ENCODE peak calls at places on chromosome 22, in seven cellular contexts. U, A, F, B, C, O and Q are unnamed samples. For H3K4me1, the result is how much of the 10 kb centered on the place peaks cover.

GRCh38 chr22:29155966-29156365 is 49.7 kb upstream of the EMID1 start:
- DNase-seq in A (no peak), B (no peak), F (no peak), U (no peak), O (no peak), C (no peak), Q (no peak)

GRCh38 chr22:23285236-23285635 is 104.9 kb downstream of the BCR start:
- DNase-seq in C (no peak), O (no peak), A (no peak), U (no peak), B (no peak), F (no peak), Q (no peak)

GRCh38 chr22:50529416-50530279 is at the start of gene TYMP:
- DNase-seq in A (peak), U (peak), O (peak), B (peak), F (no peak), C (peak), Q (peak)

GRCh38 chr22:43088979-43089717 is at the start of gene TTLL1:
- DNase-seq in O (peak), C (peak), U (peak), F (peak), A (peak), B (peak), Q (peak)

GRCh38 chr22:47445212-47445611 is 682.8 kb downstream of the TBC1D22A start:
- DNase-seq in C (no peak), U (no peak), A (no peak), B (no peak), F (no peak), O (no peak), Q (no peak)

GRCh38 chr22:47199949-47200272 is 437.5 kb downstream of the TBC1D22A start:
- DNase-seq in F (no peak), O (no peak), A (no peak), U (no peak), B (no peak), C (no peak), Q (no peak)

GRCh38 chr22:20399866-20400605 is 6.1 kb downstream of the ZNF74 start:
- DNase-seq in U (no peak), C (no peak), B (no peak), O (no peak), F (no peak), A (no peak), Q (no peak)

GRCh38 chr22:27723708-27724107 is 77.8 kb downstream of the MN1 start:
- DNase-seq in A (no peak), B (no peak), O (no peak), C (no peak), U (no peak), F (no peak), Q (no peak)

GRCh38 chr22:29009148-29009547 is 52.5 kb downstream of the C22orf31 start:
- DNase-seq in C (no peak), B (no peak), A (no peak), O (no peak), U (no peak), F (no peak), Q (no peak)

GRCh38 chr22:20625270-20625669 is 117.9 kb downstream of the MED15 start:
- DNase-seq in O (no peak), F (no peak), C (no peak), B (no peak), U (no peak), A (no peak), Q (no peak)

GRCh38 chr22:24592846-24593809 is at the start of gene LRRC75B:
- DNase-seq in A (peak), U (no peak), F (no peak), B (peak), C (peak), O (peak), Q (peak)

GRCh38 chr22:35538801-35539321 is 1.8 kb upstream of the RASD2 start:
- DNase-seq in B (peak), F (peak), A (no peak), C (peak), O (peak), U (peak), Q (no peak)

GRCh38 chr22:23745780-23746179 is 5.1 kb downstream of the ZNF70 start:
- DNase-seq in B (no peak), A (no peak), F (no peak), O (no peak), C (no peak), U (no peak), Q (no peak)

GRCh38 chr22:27405672-27406388 is 395.7 kb downstream of the MN1 start:
- DNase-seq in O (peak), A (no peak), C (peak), U (peak), B (peak), F (peak), Q (peak)

GRCh38 chr22:23478175-23478574 is 101.9 kb downstream of the IGLL1 start:
- DNase-seq in C (no peak), F (peak), U (peak), A (no peak), O (no peak), B (no peak), Q (no peak)

GRCh38 chr22:24290459-24290858 is 19.8 kb downstream of the SPECC1L start:
- DNase-seq in C (no peak), F (no peak), A (no peak), O (no peak), B (no peak), U (no peak), Q (no peak)

GRCh38 chr22:40021401-40022000 is 26.7 kb downstream of the FAM83F start:
- DNase-seq in U (no peak), A (no peak), O (no peak), B (no peak), F (no peak), C (no peak), Q (no peak)

GRCh38 chr22:26416256-26416655 is 12.8 kb upstream of the ASPHD2 start:
- DNase-seq in A (no peak), B (no peak), U (no peak), C (no peak), F (no peak), O (no peak), Q (no peak)

GRCh38 chr22:50175921-50176849 is 5.7 kb downstream of the PANX2 start:
- DNase-seq in O (no peak), U (no peak), A (no peak), F (no peak), C (peak), B (no peak), Q (peak)

GRCh38 chr22:50044485-50045143 is 13.5 kb downstream of the TTLL8 start:
- DNase-seq in A (no peak), C (no peak), U (no peak), B (no peak), F (peak), O (no peak), Q (no peak)

GRCh38 chr22:40107756-40108437 is 69.8 kb upstream of the TNRC6B start:
- DNase-seq in C (no peak), F (peak), B (no peak), O (peak), U (peak), A (peak), Q (no peak)

GRCh38 chr22:33823552-33823951 is 96.7 kb downstream of the LARGE1 start:
- DNase-seq in U (no peak), F (no peak), A (no peak), B (no peak), C (no peak), O (peak), Q (no peak)

GRCh38 chr22:19800306-19800705 is 39.7 kb downstream of the TBX1 start:
- DNase-seq in A (no peak), O (no peak), U (no peak), C (peak), F (no peak), B (no peak), Q (peak)

GRCh38 chr22:36335621-36336020 is 52.1 kb downstream of the MYH9 start:
- DNase-seq in O (no peak), C (no peak), F (no peak), B (no peak), A (no peak), U (no peak), Q (no peak)

GRCh38 chr22:48926663-48927062 is 901.0 kb downstream of the BRD1 start:
- DNase-seq in F (no peak), B (no peak), O (no peak), A (no peak), C (no peak), U (no peak), Q (no peak)

GRCh38 chr22:29022101-29022817 is 39.4 kb downstream of the C22orf31 start:
- DNase-seq in F (no peak), O (no peak), C (no peak), B (no peak), U (no peak), A (no peak), Q (no peak)

GRCh38 chr22:39900306-39901227 is at the start of gene GRAP2:
- DNase-seq in U (peak), B (no peak), A (no peak), C (no peak), O (no peak), F (peak), Q (no peak)

GRCh38 chr22:27990451-27990840 is 71.4 kb upstream of the PITPNB start:
- DNase-seq in F (peak), U (no peak), O (no peak), C (no peak), A (no peak), B (no peak), Q (peak)

GRCh38 chr22:16959345-16959930 is 48.6 kb downstream of the GAB4 start:
- DNase-seq in O (no peak), B (no peak), C (no peak), F (no peak), A (no peak), U (no peak), Q (no peak)

GRCh38 chr22:48642550-48642949 is 1185.1 kb downstream of the BRD1 start:
- DNase-seq in F (no peak), C (no peak), A (no peak), U (no peak), B (no peak), O (no peak), Q (no peak)

GRCh38 chr22:32341122-32341740 is 16.4 kb upstream of the RFPL3 start:
- DNase-seq in O (no peak), B (no peak), U (no peak), F (no peak), A (no peak), C (no peak), Q (no peak)

GRCh38 chr22:25650834-25651233 is 86.4 kb downstream of the GRK3 start:
- DNase-seq in O (no peak), U (peak), A (no peak), C (no peak), F (no peak), B (no peak), Q (no peak)

GRCh38 chr22:35627267-35628041 is 10.3 kb upstream of the MB start:
- DNase-seq in F (no peak), C (peak), U (peak), O (peak), B (peak), A (peak), Q (peak)

GRCh38 chr22:33811686-33812085 is 108.6 kb downstream of the LARGE1 start:
- DNase-seq in A (peak), C (no peak), O (peak), U (no peak), B (no peak), F (no peak), Q (no peak)

DNA sequence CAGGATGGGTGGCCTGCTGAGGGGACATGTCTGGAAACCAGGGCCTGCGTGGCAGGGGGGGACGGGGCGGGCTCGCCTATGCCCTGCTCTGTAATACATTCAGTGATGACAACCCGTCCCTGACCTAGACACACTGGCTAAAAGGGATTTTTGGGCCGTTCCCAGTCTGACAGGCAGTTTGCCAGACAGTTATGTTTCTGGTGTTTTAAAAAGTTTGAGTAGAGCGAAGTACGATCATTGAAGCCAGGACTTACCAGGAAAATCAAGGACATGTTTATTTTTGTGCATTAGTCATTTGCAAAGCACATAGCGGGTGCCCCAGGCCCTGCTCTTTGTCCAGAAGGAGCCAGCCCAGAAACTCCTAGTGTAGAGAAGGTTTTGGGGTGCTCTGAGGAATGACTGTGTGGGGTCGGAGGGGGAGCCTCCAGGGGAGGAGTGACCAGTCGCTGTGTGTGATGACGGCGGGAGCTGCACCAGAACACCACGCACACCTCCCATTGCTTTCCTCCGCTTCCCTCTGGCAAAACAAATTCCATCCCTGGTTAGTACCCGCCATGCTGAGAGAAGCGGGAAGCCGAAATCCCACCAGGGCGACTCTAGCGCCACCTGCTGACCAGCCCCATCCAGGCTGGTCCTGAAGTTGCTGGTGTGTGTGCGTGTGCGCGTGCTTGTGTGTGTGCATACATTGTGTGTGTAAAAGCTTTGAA is 50.8 kb downstream of the FBLN1 start:
- DNase-seq in O (peak), C (no peak), F (peak), U (peak), B (peak), A (peak), Q (peak)
- H3K4me3 ChIP-seq in O (no peak), C (no peak), F (no peak), U (no peak), B (no peak), A (no peak), Q (no peak)

GRCh38 chr22:31230155-31230870 is 18.2 kb downstream of the LIMK2 start:
- DNase-seq in U (no peak), O (no peak), B (no peak), A (no peak), F (no peak), C (no peak), Q (no peak)
- H3K4me1 ChIP-seq in U (under half), O (under half), B (under half), A (under half), F (under half), C (under half), Q (half or more)

GRCh38 chr22:38455530-38456271 is 702 bp upstream of the KCNJ4 start:
- DNase-seq in C (no peak), F (peak), U (peak), O (no peak), A (no peak), B (no peak), Q (no peak)

GRCh38 chr22:38454361-38455062 is 487 bp downstream of the KCNJ4 start:
- DNase-seq in B (no peak), F (no peak), C (no peak), A (no peak), U (peak), O (no peak), Q (no peak)

GRCh38 chr22:38456841-38457699 is 2.1 kb upstream of the KCNJ4 start:
- DNase-seq in C (no peak), O (no peak), A (no peak), F (no peak), B (no peak), U (no peak), Q (no peak)

GRCh38 chr22:38455063-38455529 is at the start of gene KCNJ4:
- DNase-seq in A (no peak), C (no peak), F (no peak), B (no peak), O (no peak), U (no peak), Q (no peak)

DNA sequence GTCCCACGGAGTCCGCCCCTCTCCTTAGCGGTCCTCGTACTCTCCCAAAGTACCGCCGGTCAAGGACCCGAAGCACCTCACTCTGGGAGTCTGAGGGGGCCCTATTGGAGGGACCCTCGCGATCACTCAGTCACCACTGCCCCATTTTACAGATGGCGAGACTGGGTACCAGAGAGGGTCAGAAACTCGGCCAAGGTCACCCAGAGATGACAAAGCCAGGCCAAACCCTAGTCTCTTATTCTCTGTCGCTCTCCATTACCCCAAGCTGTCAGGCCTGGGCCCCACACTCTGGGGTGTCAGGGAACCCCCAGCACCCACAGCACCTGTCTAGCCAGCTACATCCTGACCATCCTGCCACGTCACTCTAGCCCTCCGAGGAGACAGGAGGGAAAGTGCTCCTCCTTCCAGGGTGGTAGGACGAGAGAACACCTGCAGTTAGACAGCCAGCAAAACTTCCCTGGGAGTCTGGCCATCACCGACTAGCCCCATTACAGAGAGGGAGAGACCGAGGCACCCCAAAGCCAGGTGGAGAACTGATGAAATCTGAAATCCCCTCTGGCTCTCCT is 1.4 kb upstream of the KCNJ4 start:
- DNase-seq in A (no peak), C (no peak), U (no peak), F (no peak), B (no peak), O (no peak), Q (no peak)
- H3K4me3 ChIP-seq in A (no peak), C (no peak), U (peak), F (no peak), B (peak), O (no peak), Q (no peak)

DNA sequence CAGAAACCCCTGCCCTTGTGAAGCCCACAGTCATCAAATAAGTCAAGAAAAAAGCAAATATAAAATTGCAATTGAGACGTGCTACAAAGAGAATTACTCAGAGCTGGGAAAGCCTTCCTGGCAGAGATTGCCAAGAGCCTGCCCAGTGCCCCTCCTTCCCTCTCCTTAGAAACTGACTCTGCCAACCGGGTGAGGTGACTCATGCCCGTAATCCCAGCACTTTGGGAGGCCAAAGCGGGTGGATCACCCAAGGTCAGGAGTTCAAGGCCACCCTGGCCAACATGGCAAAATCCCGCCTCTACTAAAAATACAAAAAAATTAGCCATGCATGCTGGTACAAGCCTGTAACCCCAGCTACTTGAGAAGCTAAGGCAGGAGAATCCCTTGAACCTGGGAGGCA is 76.0 kb upstream of the RTL6 start:
- DNase-seq in U (no peak), O (peak), A (peak), B (peak), F (no peak), C (peak), Q (no peak)
- H3K4me1 ChIP-seq in U (under half), O (under half), A (under half), B (under half), F (under half), C (under half), Q (under half)

DNA sequence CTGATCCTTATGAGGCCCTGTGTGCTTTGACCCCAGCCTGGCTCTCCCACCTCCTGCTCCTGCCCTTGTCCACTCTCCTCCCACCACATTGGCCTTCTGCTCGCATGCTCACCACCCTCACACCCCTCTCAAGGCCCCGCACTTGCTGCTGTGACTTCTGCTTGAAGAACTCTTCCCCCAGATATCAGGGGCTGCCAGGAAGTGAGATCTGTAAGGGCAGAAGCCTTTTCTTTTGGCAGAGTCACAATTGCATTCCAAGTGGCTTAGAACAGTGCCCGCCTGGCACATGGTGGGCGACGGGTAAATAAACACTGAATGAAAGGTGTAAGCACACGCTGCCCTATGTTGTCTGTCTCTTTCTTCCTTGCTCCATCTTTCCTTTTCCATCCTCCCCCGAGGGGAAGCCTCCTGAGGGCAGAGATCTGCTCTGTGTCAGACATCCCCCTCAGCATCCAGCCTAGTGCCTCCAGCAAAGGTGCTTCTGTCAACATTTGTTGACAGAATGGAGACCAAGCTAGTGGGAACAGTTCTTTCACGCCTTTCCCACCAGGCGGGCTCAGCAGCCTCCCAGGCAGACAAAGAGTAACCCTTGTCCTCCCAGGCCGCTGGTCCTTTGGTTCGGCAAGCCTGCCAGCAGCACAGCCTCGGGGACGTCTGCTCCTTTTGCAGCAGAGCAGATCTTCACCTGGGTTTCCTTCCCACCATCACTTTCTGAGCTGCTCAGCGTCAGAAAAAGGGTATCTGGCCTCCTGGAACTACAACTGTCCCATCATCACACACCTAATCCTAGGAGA is 10.0 kb upstream of the PEX26 start:
- DNase-seq in U (peak), B (no peak), F (no peak), O (peak), C (peak), A (no peak), Q (no peak)
- H3K4me3 ChIP-seq in U (peak), B (no peak), F (no peak), O (no peak), C (no peak), A (no peak), Q (no peak)

DNA sequence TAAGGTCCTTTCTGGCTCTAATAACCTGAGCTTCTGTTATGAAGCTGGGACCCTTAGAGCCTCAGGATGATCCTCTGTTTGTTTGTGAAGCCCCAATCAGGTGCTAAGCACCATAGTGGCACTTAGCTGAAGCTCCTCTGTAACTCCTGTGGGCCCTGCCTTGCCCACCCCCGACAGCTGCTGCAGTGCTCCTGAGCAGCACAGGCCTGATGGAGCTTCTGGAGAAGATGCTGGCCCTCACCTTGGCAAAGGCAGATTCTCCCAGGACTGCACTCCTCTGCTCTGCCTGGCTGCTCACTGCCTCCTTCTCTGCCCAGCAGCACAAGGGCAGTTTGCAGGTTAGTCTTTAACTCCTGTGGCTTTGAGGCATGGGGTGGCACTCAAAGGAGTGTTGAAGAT is 19.0 kb upstream of the CCDC134 start:
- DNase-seq in A (no peak), F (no peak), B (no peak), O (no peak), C (no peak), U (no peak), Q (no peak)
- H3K4me1 ChIP-seq in A (under half), F (under half), B (under half), O (under half), C (under half), U (under half), Q (under half)